ENCODE peak calls at places on chromosomes 6 and 20, in five cellular contexts. One of them, this sample, is unnamed.

GRCh38 chr6:40529040-40529439 is 58.1 kb downstream of the LRFN2 start:
- DNase-seq in ovary: no peak
- DNase-seq in tibial nerve: no peak
- DNase-seq in stomach: no peak
- DNase-seq in HepG2: no peak
- DNase-seq in this sample: no peak

GRCh38 chr6:144411506-144412165 is 126.5 kb downstream of the UTRN start:
- DNase-seq in ovary: no peak
- DNase-seq in tibial nerve: no peak
- DNase-seq in HepG2: no peak
- DNase-seq in stomach: no peak
- DNase-seq in this sample: no peak

GRCh38 chr6:141169419-141169818 is 963.3 kb upstream of the GJE1 start:
- DNase-seq in ovary: no peak
- DNase-seq in stomach: no peak
- DNase-seq in HepG2: no peak
- DNase-seq in tibial nerve: no peak
- DNase-seq in this sample: no peak

GRCh38 chr6:93792751-93793150 is 373.4 kb upstream of the EPHA7 start:
- DNase-seq in HepG2: no peak
- DNase-seq in stomach: no peak
- DNase-seq in ovary: no peak
- DNase-seq in tibial nerve: no peak
- DNase-seq in this sample: no peak

GRCh38 chr20:51042064-51042463 is 19.2 kb upstream of the KCNG1 start:
- DNase-seq in ovary: no peak
- DNase-seq in HepG2: no peak
- DNase-seq in tibial nerve: no peak
- DNase-seq in stomach: no peak
- DNase-seq in this sample: no peak

GRCh38 chr6:156425374-156425773 is 351.8 kb upstream of the ARID1B start:
- DNase-seq in ovary: no peak
- DNase-seq in tibial nerve: no peak
- DNase-seq in stomach: no peak
- DNase-seq in HepG2: no peak
- DNase-seq in this sample: no peak

GRCh38 chr6:44332585-44332984 is 9.9 kb upstream of the SPATS1 start:
- DNase-seq in tibial nerve: no peak
- DNase-seq in ovary: no peak
- DNase-seq in HepG2: no peak
- DNase-seq in stomach: no peak
- DNase-seq in this sample: no peak

GRCh38 chr6:146850238-146850896 is 251.6 kb downstream of the ADGB start:
- DNase-seq in ovary: no peak
- DNase-seq in tibial nerve: no peak
- DNase-seq in stomach: no peak
- DNase-seq in HepG2: no peak
- DNase-seq in this sample: no peak

GRCh38 chr20:32762754-32763201 is 593 bp downstream of the DNMT3B start:
- DNase-seq in HepG2: no peak
- DNase-seq in stomach: no peak
- DNase-seq in ovary: no peak
- DNase-seq in tibial nerve: no peak
- DNase-seq in this sample: no peak

GRCh38 chr6:169965239-169965638 is 213.8 kb downstream of the ERMARD start:
- DNase-seq in HepG2: no peak
- DNase-seq in stomach: no peak
- DNase-seq in tibial nerve: no peak
- DNase-seq in ovary: no peak
- DNase-seq in this sample: no peak

GRCh38 chr6:88251261-88251660 is 85.1 kb upstream of the CNR1 start:
- DNase-seq in tibial nerve: no peak
- DNase-seq in stomach: no peak
- DNase-seq in HepG2: no peak
- DNase-seq in ovary: no peak
- DNase-seq in this sample: no peak

GRCh38 chr6:111576302-111576701 is 29.4 kb downstream of the TRAF3IP2 start:
- DNase-seq in tibial nerve: no peak
- DNase-seq in ovary: no peak
- DNase-seq in stomach: no peak
- DNase-seq in HepG2: no peak
- DNase-seq in this sample: no peak

GRCh38 chr6:17165383-17165782 is 63.5 kb downstream of the STMND1 start:
- DNase-seq in stomach: no peak
- DNase-seq in tibial nerve: no peak
- DNase-seq in HepG2: no peak
- DNase-seq in ovary: no peak
- DNase-seq in this sample: no peak

GRCh38 chr20:3766832-3767433 is 620 bp downstream of the ADISSP start:
- DNase-seq in tibial nerve: no peak
- DNase-seq in stomach: no peak
- DNase-seq in ovary: peak; percentile 57
- DNase-seq in HepG2: no peak
- DNase-seq in this sample: no peak

GRCh38 chr6:51839975-51840374 is 247.4 kb downstream of the PKHD1 start:
- DNase-seq in ovary: no peak
- DNase-seq in stomach: no peak
- DNase-seq in tibial nerve: no peak
- DNase-seq in HepG2: no peak
- DNase-seq in this sample: no peak

GRCh38 chr20:48431635-48432034 is 396.2 kb downstream of the PREX1 start:
- DNase-seq in tibial nerve: no peak
- DNase-seq in stomach: no peak
- DNase-seq in ovary: no peak
- DNase-seq in HepG2: no peak
- DNase-seq in this sample: no peak

GRCh38 chr20:48440916-48441315 is 386.9 kb downstream of the PREX1 start:
- DNase-seq in stomach: no peak
- DNase-seq in tibial nerve: no peak
- DNase-seq in HepG2: no peak
- DNase-seq in ovary: no peak
- DNase-seq in this sample: no peak

GRCh38 chr20:48433178-48433577 is 394.6 kb downstream of the PREX1 start:
- DNase-seq in ovary: no peak
- DNase-seq in tibial nerve: no peak
- DNase-seq in stomach: no peak
- DNase-seq in HepG2: no peak
- DNase-seq in this sample: no peak

GRCh38 chr20:48437146-48437545 is 390.7 kb downstream of the PREX1 start:
- DNase-seq in tibial nerve: no peak
- DNase-seq in stomach: no peak
- DNase-seq in HepG2: no peak
- DNase-seq in ovary: no peak
- DNase-seq in this sample: no peak
- TF ChIP-seq POLR2A in tibial nerve: no peak
- TF ChIP-seq POLR2A in stomach: no peak
- TF ChIP-seq POLR2A in HepG2: no peak
- TF ChIP-seq POLR2A in ovary: no peak
- TF ChIP-seq POLR2A in this sample: no peak

GRCh38 chr6:20340459-20340858 is 61.2 kb upstream of the E2F3 start:
- DNase-seq in ovary: no peak
- DNase-seq in stomach: no peak
- DNase-seq in HepG2: no peak
- DNase-seq in tibial nerve: no peak
- DNase-seq in this sample: no peak
- H3K27me3 ChIP-seq in ovary: no peaks in the 10 kb centered on the region
- H3K27me3 ChIP-seq in stomach: no peaks in the 10 kb centered on the region
- H3K27me3 ChIP-seq in HepG2: peaks cover 6% of the 10 kb centered on the region
- H3K27me3 ChIP-seq in tibial nerve: no peaks in the 10 kb centered on the region
- H3K27me3 ChIP-seq in this sample: no peaks in the 10 kb centered on the region

DNA sequence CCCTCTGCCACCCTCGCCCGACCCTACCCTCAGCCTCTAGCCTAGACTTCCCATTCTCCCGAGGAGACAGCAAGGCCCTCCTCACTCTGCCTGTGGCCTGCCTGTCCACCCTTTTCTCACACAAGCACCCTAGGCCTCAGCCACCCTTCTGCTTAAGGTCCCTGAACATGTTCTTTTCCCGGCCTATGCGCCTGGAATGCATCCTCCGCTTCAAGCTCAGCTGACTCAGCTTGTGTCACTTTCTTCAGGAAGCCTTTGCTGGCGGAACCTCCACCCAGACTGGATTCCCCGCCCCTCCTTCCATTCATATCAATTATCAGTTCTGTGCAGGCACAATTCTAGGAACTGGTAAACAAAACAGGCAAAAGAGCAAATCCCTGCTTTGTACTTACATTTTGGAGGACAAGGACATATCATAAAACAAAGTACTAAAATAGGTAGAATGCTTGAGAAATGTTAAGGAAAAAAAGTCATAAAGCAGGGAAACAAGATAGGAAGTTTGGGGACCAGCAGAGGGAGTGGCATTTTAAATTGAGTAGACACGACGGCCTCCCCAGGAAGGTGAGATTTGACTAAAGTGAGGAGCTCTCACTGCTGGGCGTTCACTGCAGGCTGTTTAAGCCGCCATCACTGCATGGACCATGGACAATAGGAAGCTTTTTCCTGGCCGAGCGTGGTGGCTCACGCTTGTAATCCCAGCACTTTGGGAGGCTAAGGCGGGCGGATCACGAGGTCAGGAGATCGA is 17.9 kb upstream of the SNHG17 start:
- DNase-seq in tibial nerve: no peak
- DNase-seq in ovary: no peak
- DNase-seq in HepG2: no peak
- DNase-seq in stomach: no peak
- DNase-seq in this sample: no peak
- TF ChIP-seq EP300 in tibial nerve: no peak
- TF ChIP-seq EP300 in ovary: no peak
- TF ChIP-seq EP300 in HepG2: no peak
- TF ChIP-seq EP300 in stomach: no peak
- TF ChIP-seq EP300 in this sample: no peak

GRCh38 chr20:38164069-38164468 is 1.0 kb downstream of the TGM2 start:
- DNase-seq in tibial nerve: no peak
- DNase-seq in ovary: no peak
- DNase-seq in stomach: no peak
- DNase-seq in HepG2: no peak
- DNase-seq in this sample: no peak

GRCh38 chr20:38166707-38167233 is 1.7 kb upstream of the TGM2 start:
- DNase-seq in tibial nerve: no peak
- DNase-seq in HepG2: no peak
- DNase-seq in stomach: no peak
- DNase-seq in ovary: no peak
- DNase-seq in this sample: no peak

GRCh38 chr20:38164624-38165088 is 414 bp downstream of the TGM2 start:
- DNase-seq in HepG2: no peak
- DNase-seq in ovary: peak; percentile 27
- DNase-seq in tibial nerve: no peak
- DNase-seq in stomach: no peak
- DNase-seq in this sample: no peak

GRCh38 chr20:38165966-38166706 is 1.1 kb upstream of the TGM2 start:
- DNase-seq in HepG2: peak; percentile 55
- DNase-seq in ovary: no peak
- DNase-seq in stomach: no peak
- DNase-seq in tibial nerve: no peak
- DNase-seq in this sample: no peak

DNA sequence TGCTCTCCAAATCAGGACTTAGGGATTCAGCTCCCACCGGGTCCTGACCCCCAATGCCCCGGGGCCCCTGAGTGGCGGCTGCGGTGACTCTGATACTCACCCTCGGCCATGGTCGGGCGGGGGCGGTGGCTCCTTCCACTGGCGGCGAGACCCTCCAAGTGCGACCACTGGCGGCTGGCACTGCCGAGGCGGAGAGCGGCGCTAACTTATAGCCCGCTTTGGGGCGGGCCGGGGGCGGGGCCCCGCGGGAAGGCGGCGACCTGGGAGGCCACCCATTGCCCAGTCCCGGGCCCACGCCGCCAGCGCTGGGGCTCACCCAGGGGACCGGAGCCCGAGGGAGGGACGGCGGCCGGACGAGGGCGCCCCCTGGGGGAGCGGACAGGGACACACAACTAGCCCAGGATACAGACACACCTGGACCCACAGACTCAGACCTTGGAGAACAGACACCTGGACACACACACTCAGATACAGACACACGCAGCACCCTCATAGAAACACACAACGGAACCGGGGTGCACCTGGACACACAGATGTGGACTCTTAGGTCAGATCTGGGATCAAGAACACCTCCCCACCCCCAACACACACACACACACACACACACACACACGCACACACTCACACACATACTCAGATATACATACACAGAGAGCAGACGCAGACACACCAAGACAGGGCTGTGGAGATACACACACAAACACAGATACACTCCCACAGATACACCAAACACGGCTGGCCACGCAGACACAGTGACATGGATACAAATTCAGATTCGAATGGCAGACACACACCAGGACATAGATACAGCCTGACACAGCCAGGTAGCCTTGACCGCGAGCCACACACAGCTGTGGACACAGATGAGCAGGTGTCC is at the start of gene TGM2:
- DNase-seq in stomach: peak; percentile 87
- DNase-seq in HepG2: peak; percentile 87
- DNase-seq in ovary: peak; percentile 71
- DNase-seq in tibial nerve: no peak
- DNase-seq in this sample: peak; percentile 92
- TF ChIP-seq POLR2A in stomach: no peak
- TF ChIP-seq POLR2A in HepG2: no peak
- TF ChIP-seq POLR2A in ovary: no peak
- TF ChIP-seq POLR2A in tibial nerve: no peak
- TF ChIP-seq POLR2A in this sample: peak; percentile 47

GRCh38 chr6:168097621-168098430 is 18.8 kb upstream of the FRMD1 start:
- DNase-seq in ovary: no peak
- DNase-seq in stomach: peak; percentile 92
- DNase-seq in tibial nerve: no peak
- DNase-seq in HepG2: no peak
- DNase-seq in this sample: no peak
- H3K27me3 ChIP-seq in ovary: no peaks in the 10 kb centered on the region
- H3K27me3 ChIP-seq in stomach: no peaks in the 10 kb centered on the region
- H3K27me3 ChIP-seq in tibial nerve: no peaks in the 10 kb centered on the region
- H3K27me3 ChIP-seq in HepG2: peaks cover 64% of the 10 kb centered on the region
- H3K27me3 ChIP-seq in this sample: peaks cover 21% of the 10 kb centered on the region

GRCh38 chr20:23152308-23152892 is 66.3 kb upstream of the CD93 start:
- DNase-seq in tibial nerve: peak; percentile 53
- DNase-seq in HepG2: peak; percentile 90
- DNase-seq in stomach: peak; percentile 49
- DNase-seq in ovary: no peak
- DNase-seq in this sample: no peak
- TF ChIP-seq EP300 in tibial nerve: peak; percentile 87
- TF ChIP-seq EP300 in HepG2: peak; percentile 90
- TF ChIP-seq EP300 in stomach: peak; percentile 79
- TF ChIP-seq EP300 in ovary: peak; percentile 84
- TF ChIP-seq EP300 in this sample: peak; percentile 99